ENCODE peak calls at places on chromosomes 7 and 10, in six cellular contexts. Y is body of pancreas, T is GM23248, U is prostate gland, H is suprapubic skin, I is astrocyte. O is an unnamed sample. For H3K36me3, the result is how much of the 10 kb centered on the place peaks cover.

GRCh38 chr10:34474060-34474376 is 341.1 kb downstream of the PARD3 start:
- DNase-seq in Y (no peak), T (peak), U (no peak), H (no peak), I (peak), O (no peak)

GRCh38 chr10:75744242-75744641 is 312.8 kb downstream of the LRMDA start:
- DNase-seq in Y (no peak), T (peak), U (no peak), H (no peak), I (no peak), O (no peak)

GRCh38 chr7:17320102-17320497 is 21.6 kb downstream of the AHR start:
- DNase-seq in Y (no peak), T (peak), U (no peak), H (no peak), I (peak), O (no peak)

GRCh38 chr7:133941496-133941895 is 185.6 kb upstream of the LRGUK start:
- DNase-seq in Y (no peak), T (peak), U (no peak), H (no peak), I (peak), O (no peak)

GRCh38 chr10:17787087-17787942 is 21.8 kb upstream of the MRC1 start:
- DNase-seq in Y (no peak), T (peak), U (no peak), H (no peak), I (peak), O (peak)

GRCh38 chr7:152341039-152341913 is 94.5 kb downstream of the KMT2C start:
- DNase-seq in Y (peak), T (peak), U (peak), H (no peak), I (peak), O (peak)

GRCh38 chr10:48627984-48628609 is 23.2 kb upstream of the ARHGAP22 start:
- DNase-seq in Y (no peak), T (no peak), U (no peak), H (no peak), I (no peak), O (no peak)

GRCh38 chr10:22561909-22562308 is 152.5 kb downstream of the PIP4K2A start:
- DNase-seq in Y (no peak), T (no peak), U (no peak), H (no peak), I (no peak), O (no peak)

GRCh38 chr10:98028168-98028770 is 2.2 kb downstream of the CRTAC1 start:
- DNase-seq in Y (peak), T (peak), U (peak), H (no peak), I (no peak), O (peak)

GRCh38 chr10:118501171-118501570 is 94.3 kb downstream of the PRLHR start:
- DNase-seq in Y (no peak), T (peak), U (no peak), H (no peak), I (peak), O (peak)

DNA sequence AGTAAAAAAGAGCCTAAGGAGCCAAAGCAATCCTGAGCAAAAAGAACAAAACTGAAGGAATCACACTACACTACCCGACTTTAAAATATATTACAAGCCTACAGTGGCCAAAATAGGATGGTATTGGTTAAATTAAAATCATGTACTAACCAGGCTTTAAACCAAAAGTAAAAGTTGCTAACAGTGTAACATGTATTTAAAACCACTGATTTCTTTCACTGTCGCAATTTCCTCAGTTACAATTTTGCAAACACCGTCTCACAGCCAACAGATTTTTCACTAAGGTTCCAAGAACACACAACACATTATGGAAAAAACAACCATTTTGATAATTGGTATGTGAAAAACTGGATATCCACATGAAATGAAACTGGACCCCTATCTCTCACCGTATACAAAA is 74.0 kb downstream of the JMJD1C start:
- DNase-seq in Y (no peak), T (no peak), U (no peak), H (no peak), I (no peak), O (no peak)
- H3K4me3 ChIP-seq in Y (no peak), T (no peak), U (no peak), H (no peak), I (no peak), O (no peak)

DNA sequence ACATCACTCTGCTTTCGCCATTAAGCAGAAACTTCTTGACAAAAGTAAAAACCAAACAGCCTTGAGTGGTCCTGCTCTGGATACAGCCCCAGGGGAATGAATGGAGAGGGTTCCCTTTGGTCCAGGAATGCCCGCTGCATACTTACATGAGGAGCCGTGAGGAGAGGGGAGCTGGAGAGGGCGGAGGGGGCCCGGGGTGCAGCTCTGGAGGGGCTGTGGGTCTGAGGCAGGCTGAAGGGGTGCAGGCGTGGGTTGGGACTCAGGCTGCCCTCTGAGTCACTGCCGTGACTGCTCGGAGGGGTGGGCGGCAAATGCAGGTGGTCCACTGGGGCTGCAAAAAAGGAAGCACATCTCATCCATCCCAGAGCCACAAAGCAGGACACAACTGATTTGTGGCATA is 61.3 kb upstream of the DGKI start:
- DNase-seq in Y (no peak), T (no peak), U (no peak), H (no peak), I (no peak), O (no peak)
- H3K36me3 ChIP-seq in Y (under half), T (half or more), U (under half), H (half or more), I (half or more), O (under half)

DNA sequence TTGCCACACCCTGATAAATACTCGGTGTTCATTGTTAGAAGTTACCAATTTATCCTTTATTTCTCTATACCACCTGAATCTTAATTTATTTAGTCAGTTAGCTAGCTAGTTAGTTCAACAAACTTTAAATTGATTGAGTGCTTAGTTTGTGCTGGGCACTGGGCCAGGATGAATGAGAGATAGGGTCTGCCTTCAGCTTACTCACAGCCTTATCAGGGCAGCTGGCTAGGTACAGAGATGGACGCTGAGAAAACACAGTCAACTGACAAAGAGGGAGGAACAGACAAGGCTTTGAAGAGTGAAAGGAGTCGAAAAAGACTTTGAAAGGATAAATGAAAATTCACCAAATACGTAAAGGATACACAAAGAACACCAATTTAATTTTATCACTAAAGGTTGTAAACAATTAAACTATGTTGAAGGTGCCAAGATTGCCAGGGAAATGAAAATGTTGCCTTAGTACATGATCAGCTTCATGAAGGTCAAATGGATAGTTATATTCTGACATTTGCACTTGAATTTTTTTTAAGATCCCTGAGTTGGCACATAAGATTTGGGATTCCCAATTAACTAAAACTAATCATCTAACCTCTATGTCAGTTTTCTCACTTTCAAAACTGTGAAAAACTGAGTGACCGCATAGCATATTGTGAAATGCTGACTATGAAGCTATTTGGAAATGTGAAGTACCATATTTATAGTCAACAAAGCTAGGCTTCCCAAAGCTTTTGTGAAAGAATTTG is 2.1 kb downstream of the CAV2 start:
- DNase-seq in Y (peak), T (peak), U (no peak), H (no peak), I (peak), O (no peak)
- H3K4me3 ChIP-seq in Y (no peak), T (peak), U (no peak), H (peak), I (peak), O (peak)

GRCh38 chr10:819816-820215 is 111.7 kb downstream of the LARP4B start:
- DNase-seq in Y (no peak), T (no peak), U (no peak), H (no peak), I (no peak), O (no peak)
- H3K36me3 ChIP-seq in Y (under half), T (half or more), U (under half), H (half or more), I (under half), O (half or more)

DNA sequence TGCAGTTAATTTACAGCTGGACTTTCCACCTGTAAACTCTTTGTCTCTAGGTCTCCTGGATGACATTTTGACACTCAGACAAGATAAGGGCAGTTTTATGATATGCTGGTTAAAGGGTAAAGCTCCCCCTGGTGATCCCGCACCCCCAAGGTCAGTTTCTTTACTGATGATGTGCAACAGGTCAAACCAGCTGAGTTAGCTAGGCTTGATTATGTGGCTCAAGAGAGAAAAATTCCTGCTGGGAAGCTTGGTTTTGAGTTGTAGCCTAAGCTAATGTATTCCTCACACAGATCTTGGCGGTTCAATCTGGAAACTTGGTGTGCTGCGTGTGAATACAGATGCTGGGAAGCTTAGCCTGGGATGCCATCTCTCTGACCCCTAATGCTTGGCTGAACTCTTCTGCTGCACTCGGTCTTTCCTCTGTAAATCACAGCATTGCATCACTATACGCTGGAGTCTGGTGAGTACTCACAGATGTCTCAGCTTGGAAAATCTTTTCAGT is 11.4 kb upstream of the AKR1D1 start:
- DNase-seq in Y (no peak), T (peak), U (no peak), H (no peak), I (no peak), O (peak)
- H3K4me3 ChIP-seq in Y (no peak), T (no peak), U (no peak), H (no peak), I (no peak), O (no peak)

GRCh38 chr7:5356751-5357119 is 66.9 kb downstream of the TNRC18 start:
- DNase-seq in Y (no peak), T (no peak), U (no peak), H (no peak), I (no peak), O (no peak)
- H3K36me3 ChIP-seq in Y (under half), T (under half), U (under half), H (half or more), I (under half), O (half or more)

GRCh38 chr7:26374665-26375373 is 83.2 kb downstream of the SNX10 start:
- DNase-seq in Y (no peak), T (no peak), U (no peak), H (no peak), I (no peak), O (no peak)

GRCh38 chr7:26372738-26373137 is 81.1 kb downstream of the SNX10 start:
- DNase-seq in Y (no peak), T (no peak), U (no peak), H (no peak), I (no peak), O (no peak)

GRCh38 chr7:26376208-26376917 is 84.7 kb downstream of the SNX10 start:
- DNase-seq in Y (peak), T (peak), U (no peak), H (no peak), I (no peak), O (peak)

GRCh38 chr7:26372211-26372610 is 80.5 kb downstream of the SNX10 start:
- DNase-seq in Y (no peak), T (no peak), U (no peak), H (no peak), I (no peak), O (no peak)

DNA sequence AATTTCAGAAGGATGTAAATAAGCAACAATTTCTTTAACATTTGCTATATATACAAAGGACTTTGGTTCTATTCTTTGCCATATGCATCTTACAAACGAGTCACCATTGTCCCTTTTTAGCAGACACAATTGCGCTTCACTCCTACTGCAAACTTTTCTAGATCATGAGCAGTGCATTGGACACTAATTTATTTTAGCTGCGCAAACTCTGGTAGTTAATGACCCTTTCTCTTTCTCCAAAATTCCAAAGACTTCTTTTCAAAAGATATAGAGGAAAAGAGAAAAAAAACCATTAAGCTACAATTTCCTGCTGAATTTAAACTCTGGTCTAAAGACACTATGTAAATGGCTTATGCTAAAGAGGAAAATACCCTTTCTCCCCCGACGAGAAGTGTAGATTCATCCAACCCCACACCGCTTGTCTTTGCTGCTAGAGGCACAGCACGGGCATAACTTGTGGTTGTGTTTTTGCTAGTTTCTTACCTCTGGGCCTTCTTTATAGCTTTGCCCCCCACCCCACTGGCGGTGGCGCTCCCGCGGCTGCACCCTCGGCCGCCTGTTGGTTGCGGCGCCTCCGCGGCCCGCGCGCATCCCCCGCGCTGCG is 84.0 kb downstream of the SNX10 start:
- DNase-seq in Y (no peak), T (peak), U (no peak), H (no peak), I (no peak), O (no peak)
- H3K4me3 ChIP-seq in Y (no peak), T (peak), U (peak), H (peak), I (peak), O (no peak)

DNA sequence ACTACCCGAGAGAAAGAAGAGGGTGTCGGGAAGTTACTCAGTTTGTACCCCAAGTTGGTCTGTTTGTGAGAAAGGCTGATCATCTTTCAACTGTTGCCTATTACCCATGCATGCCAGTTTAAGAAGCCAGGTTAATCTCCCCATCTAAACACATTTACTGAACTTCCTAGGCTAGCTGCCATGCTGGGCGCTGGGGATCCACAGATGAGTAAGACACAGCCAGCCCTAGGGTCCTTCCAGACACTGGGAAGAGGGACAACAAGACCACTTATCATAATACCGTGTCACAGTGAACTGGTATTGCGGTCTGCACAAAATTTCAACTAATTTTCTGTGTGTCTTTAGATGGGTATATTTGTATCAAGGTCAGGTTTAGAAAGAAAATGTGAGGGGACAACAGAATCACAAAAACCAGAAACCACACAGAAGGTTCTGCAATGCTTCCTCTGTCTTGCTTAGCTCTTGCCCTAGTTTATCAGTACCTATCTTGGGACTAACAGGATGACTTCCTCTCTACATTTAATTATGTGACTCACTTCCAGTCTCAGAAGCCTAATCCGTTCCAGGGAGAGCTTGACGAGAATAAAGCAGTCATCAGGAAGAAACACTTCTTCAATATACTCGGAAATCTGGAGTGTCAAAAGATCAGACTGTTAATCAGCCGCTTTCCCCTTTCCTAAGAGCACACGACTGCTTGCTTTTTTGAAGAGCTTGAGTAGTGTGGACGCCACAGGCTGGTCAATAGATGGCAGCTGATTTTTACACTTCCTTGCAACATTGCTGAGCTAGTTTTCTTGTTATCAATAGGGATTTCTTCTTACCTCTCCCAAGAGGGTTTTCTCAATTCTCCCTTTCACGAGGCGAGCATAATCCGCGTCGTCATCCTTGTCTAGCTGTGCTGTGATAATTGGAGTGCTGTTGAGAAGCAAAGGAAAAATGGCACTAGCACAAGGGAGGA is 45.7 kb downstream of the POLR3A start:
- DNase-seq in Y (no peak), T (peak), U (no peak), H (no peak), I (peak), O (no peak)
- H3K36me3 ChIP-seq in Y (under half), T (half or more), U (under half), H (half or more), I (half or more), O (half or more)

GRCh38 chr10:44982114-44982460 is 3.5 kb upstream of the DEPP1 start:
- DNase-seq in Y (peak), T (no peak), U (no peak), H (peak), I (peak), O (peak)

GRCh38 chr10:44983895-44984278 is 5.3 kb upstream of the DEPP1 start:
- DNase-seq in Y (peak), T (no peak), U (no peak), H (peak), I (no peak), O (no peak)

GRCh38 chr10:44981172-44982113 is 2.8 kb upstream of the DEPP1 start:
- DNase-seq in Y (peak), T (peak), U (no peak), H (no peak), I (peak), O (peak)

GRCh38 chr10:44983066-44983894 is 4.7 kb upstream of the DEPP1 start:
- DNase-seq in Y (peak), T (no peak), U (no peak), H (peak), I (no peak), O (no peak)

GRCh38 chr10:44982496-44982895 is 3.9 kb upstream of the DEPP1 start:
- DNase-seq in Y (no peak), T (no peak), U (no peak), H (no peak), I (no peak), O (no peak)
- H3K4me3 ChIP-seq in Y (no peak), T (no peak), U (no peak), H (no peak), I (no peak), O (no peak)

O was measured in MG63.